ENCODE peak calls at places on chromosomes 3 and 15, in nine cellular contexts. D is suprapubic skin; Q is CD8-positive, alpha-beta T cell; Z is GM12864; P is IMR-90; T is fibroblast of lung; J is endothelial cell; G is uterus; L is foreskin fibroblast. Y is an unnamed sample.

GRCh38 chr3:66622756-66623452 is 122.1 kb upstream of the LRIG1 start:
- DNase-seq in J (no peak), Z (no peak), P (no peak), G (no peak), D (no peak), T (no peak), Q (no peak), L (no peak), Y (no peak)

GRCh38 chr3:6732807-6733206 is 128.1 kb upstream of the GRM7 start:
- DNase-seq in G (no peak), T (no peak), Q (no peak), J (no peak), Z (no peak), D (no peak), L (no peak), P (no peak), Y (no peak)

GRCh38 chr3:14849831-14850230 is 31.1 kb downstream of the FGD5 start:
- DNase-seq in P (no peak), T (no peak), L (no peak), G (no peak), J (peak; percentile 44), Z (no peak), Q (no peak), D (peak; percentile 52), Y (no peak)

GRCh38 chr3:15541371-15541770 is 19.9 kb upstream of the COLQ start:
- DNase-seq in T (no peak), G (no peak), L (no peak), J (no peak), Q (no peak), Z (no peak), D (no peak), P (no peak), Y (no peak)

GRCh38 chr15:89982315-89983055 is 18.6 kb upstream of the ZNF710 start:
- DNase-seq in P (no peak), J (no peak), L (no peak), Z (no peak), D (no peak), G (no peak), T (no peak), Q (no peak), Y (no peak)

GRCh38 chr3:107942244-107942643 is 148.6 kb downstream of the CD47 start:
- DNase-seq in G (no peak), L (no peak), D (no peak), T (peak; percentile 40), P (peak; percentile 13), Z (no peak), Q (no peak), J (no peak), Y (no peak)

GRCh38 chr3:65182085-65182484 is 494.3 kb upstream of the ADAMTS9 start:
- DNase-seq in Q (no peak), G (no peak), T (no peak), D (no peak), Z (no peak), J (no peak), P (no peak), L (no peak), Y (no peak)

GRCh38 chr3:115790759-115791158 is 167.4 kb downstream of the GAP43 start:
- DNase-seq in D (no peak), Z (no peak), L (peak; percentile 95), G (no peak), Q (no peak), J (no peak), P (peak; percentile 99), T (peak; percentile 100), Y (no peak)

GRCh38 chr3:195909294-195909644 is 918 bp upstream of the TNK2 start:
- DNase-seq in D (peak; percentile 61), L (no peak), J (no peak), Z (no peak), P (peak; percentile 27), Q (no peak), G (no peak), T (no peak), Y (no peak)

GRCh38 chr3:43132883-43133743 is 27.2 kb upstream of the POMGNT2 start:
- DNase-seq in D (no peak), Z (no peak), G (peak; percentile 76), J (no peak), L (no peak), T (no peak), Q (no peak), P (no peak), Y (no peak)

GRCh38 chr3:46700772-46701171 is 420 bp upstream of the TMIE start:
- DNase-seq in Q (no peak), J (no peak), G (peak; percentile 48), L (no peak), Z (no peak), D (no peak), P (no peak), T (no peak), Y (no peak)
- TF ChIP-seq CTCF in Q (no peak), J (no peak), G (no peak), L (no peak), Z (no peak), D (no peak), P (no peak), T (no peak), Y (no peak)

GRCh38 chr3:141049681-141050080 is 1.5 kb upstream of the SPSB4 start:
- DNase-seq in Q (no peak), P (no peak), G (no peak), D (no peak), T (peak; percentile 4), Z (no peak), L (no peak), J (peak; percentile 43), Y (no peak)
- TF ChIP-seq CTCF in Q (no peak), P (no peak), G (no peak), D (no peak), T (peak; percentile 18), Z (peak; percentile 13), L (no peak), J (peak; percentile 64), Y (peak; percentile 8)

DNA sequence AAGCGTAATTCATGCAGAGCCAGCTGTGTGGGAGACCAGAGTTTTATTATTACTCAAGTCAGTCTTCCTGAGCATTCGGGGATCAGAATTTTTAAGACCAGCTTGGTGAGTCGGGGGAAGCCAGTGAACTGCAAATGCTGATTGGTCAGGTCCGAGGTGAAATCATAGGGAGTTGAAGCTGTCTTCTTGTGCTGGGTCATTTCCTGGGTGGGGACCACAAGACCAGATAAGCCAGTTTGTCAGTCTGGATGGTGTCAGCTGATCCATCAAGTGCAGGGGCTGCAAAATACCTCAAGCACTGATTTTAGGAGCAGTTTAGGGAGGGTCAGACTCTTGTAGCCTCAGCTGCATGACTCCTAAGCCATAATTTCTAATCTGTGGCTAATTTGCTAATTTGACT is 228.1 kb upstream of the ATP10A start:
- DNase-seq in L (no peak), T (no peak), Q (no peak), P (no peak), Z (no peak), G (no peak), J (no peak), D (no peak), Y (no peak)
- TF ChIP-seq CTCF in L (no peak), T (no peak), Q (no peak), P (no peak), Z (no peak), G (no peak), J (no peak), D (no peak), Y (no peak)

GRCh38 chr3:137709011-137709601 is 55.0 kb upstream of the SOX14 start:
- DNase-seq in D (no peak), J (peak; percentile 49), Z (peak; percentile 3), T (no peak), Q (no peak), G (no peak), P (no peak), L (no peak), Y (no peak)
- TF ChIP-seq CTCF in D (peak; percentile 14), J (peak; percentile 81), Z (peak; percentile 59), T (no peak), Q (no peak), G (no peak), P (peak; percentile 7), L (no peak), Y (peak; percentile 57)

GRCh38 chr15:82922737-82923136 is 29.8 kb downstream of the HOMER2 start:
- DNase-seq in L (no peak), D (no peak), Q (no peak), T (no peak), G (no peak), Z (no peak), P (no peak), J (no peak), Y (no peak)
- TF ChIP-seq CTCF in L (no peak), D (no peak), Q (no peak), T (no peak), G (no peak), Z (no peak), P (no peak), J (no peak), Y (no peak)

GRCh38 chr15:40192942-40193341 is 32.1 kb downstream of the BUB1B start:
- DNase-seq in Q (no peak), D (no peak), L (peak; percentile 35), Z (no peak), J (no peak), G (no peak), P (peak; percentile 48), T (peak; percentile 76), Y (no peak)
- TF ChIP-seq CTCF in Q (no peak), D (no peak), L (no peak), Z (no peak), J (no peak), G (no peak), P (no peak), T (no peak), Y (no peak)

GRCh38 chr3:8705575-8705974 is 28.0 kb upstream of the CAV3 start:
- DNase-seq in P (no peak), D (no peak), J (no peak), T (no peak), Z (no peak), L (no peak), Q (no peak), G (no peak), Y (no peak)

DNA sequence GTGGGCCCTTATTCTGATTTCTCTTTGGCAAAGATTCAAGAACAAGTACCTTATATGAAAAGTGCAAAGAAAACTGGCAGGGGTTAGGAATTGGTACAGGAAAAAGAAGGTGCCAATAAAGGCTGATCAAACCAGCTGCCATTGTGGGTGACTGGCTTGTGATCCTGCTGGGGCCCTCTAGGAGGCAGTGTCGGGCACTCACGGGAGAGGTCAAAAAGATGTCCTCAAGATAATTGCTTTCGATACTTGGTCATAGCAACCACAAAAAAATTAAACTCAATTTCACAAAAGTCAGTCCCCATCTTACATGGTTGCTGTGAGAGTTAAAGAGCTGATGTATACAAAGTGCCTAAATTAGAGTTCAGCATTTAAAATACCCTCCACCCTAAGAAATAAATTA is 31.0 kb upstream of the CAV3 start:
- DNase-seq in T (no peak), Q (no peak), D (no peak), Z (no peak), P (no peak), G (no peak), L (no peak), J (peak; percentile 37), Y (no peak)
- TF ChIP-seq CTCF in T (peak; percentile 40), Q (no peak), D (no peak), Z (peak; percentile 61), P (peak; percentile 33), G (no peak), L (peak; percentile 10), J (peak; percentile 58), Y (no peak)

Y was measured in LNCaP clone FGC.